ENCODE peak calls at places on chromosomes 11 and 22, in five cellular contexts. One of them, this sample, is unnamed.

GRCh38 chr22:25100972-25101371 is 98.7 kb upstream of the CRYBB3 start:
- DNase-seq in glutamatergic neuron: no peak
- DNase-seq in activated T-helper 1 cell treated with anti-CD3 and anti-CD28 coated beads, Interleukin-12 subunit alpha, Interleukin-12 subunit beta, Interleukin-2, Interleukin-4 antibody, amounts not matched to agents 30 ng/mL and 10 ng/mL and 1 ng/mL, durations not matched to agents 14 hours and 24 hours and 36 hours: no peak
- DNase-seq in fibroblast of mammary gland: no peak
- DNase-seq in stimulated activated CD4-positive, alpha-beta T cell treated with anti-CD3 and anti-CD28 coated beads, Interleukin-1b, Interleukin-23, amount 100 ng/mL, for 24 hours: no peak
- DNase-seq in this sample: no peak

GRCh38 chr22:28426346-28427132 is 253.1 kb downstream of the TTC28 start:
- DNase-seq in glutamatergic neuron: no peak
- DNase-seq in activated T-helper 1 cell treated with anti-CD3 and anti-CD28 coated beads, Interleukin-12 subunit alpha, Interleukin-12 subunit beta, Interleukin-2, Interleukin-4 antibody, amounts not matched to agents 30 ng/mL and 10 ng/mL and 1 ng/mL, durations not matched to agents 14 hours and 24 hours and 36 hours: no peak
- DNase-seq in fibroblast of mammary gland: no peak
- DNase-seq in stimulated activated CD4-positive, alpha-beta T cell treated with anti-CD3 and anti-CD28 coated beads, Interleukin-1b, Interleukin-23, amount 100 ng/mL, for 24 hours: no peak
- DNase-seq in this sample: no peak

GRCh38 chr22:37245740-37246139 is 1.7 kb upstream of the RAC2 start:
- DNase-seq in glutamatergic neuron: no peak
- DNase-seq in activated T-helper 1 cell treated with anti-CD3 and anti-CD28 coated beads, Interleukin-12 subunit alpha, Interleukin-12 subunit beta, Interleukin-2, Interleukin-4 antibody, amounts not matched to agents 30 ng/mL and 10 ng/mL and 1 ng/mL, durations not matched to agents 14 hours and 24 hours and 36 hours: no peak
- DNase-seq in fibroblast of mammary gland: no peak
- DNase-seq in stimulated activated CD4-positive, alpha-beta T cell treated with anti-CD3 and anti-CD28 coated beads, Interleukin-1b, Interleukin-23, amount 100 ng/mL, for 24 hours: no peak
- DNase-seq in this sample: no peak

GRCh38 chr11:35892166-35892565 is 51.7 kb upstream of the LDLRAD3 start:
- DNase-seq in glutamatergic neuron: no peak
- DNase-seq in activated T-helper 1 cell treated with anti-CD3 and anti-CD28 coated beads, Interleukin-12 subunit alpha, Interleukin-12 subunit beta, Interleukin-2, Interleukin-4 antibody, amounts not matched to agents 30 ng/mL and 10 ng/mL and 1 ng/mL, durations not matched to agents 14 hours and 24 hours and 36 hours: no peak
- DNase-seq in fibroblast of mammary gland: peak; percentile 55
- DNase-seq in stimulated activated CD4-positive, alpha-beta T cell treated with anti-CD3 and anti-CD28 coated beads, Interleukin-1b, Interleukin-23, amount 100 ng/mL, for 24 hours: no peak
- DNase-seq in this sample: no peak

GRCh38 chr22:33919591-33920501 is at the start of gene LARGE1:
- DNase-seq in glutamatergic neuron: peak; percentile 72
- DNase-seq in activated T-helper 1 cell treated with anti-CD3 and anti-CD28 coated beads, Interleukin-12 subunit alpha, Interleukin-12 subunit beta, Interleukin-2, Interleukin-4 antibody, amounts not matched to agents 30 ng/mL and 10 ng/mL and 1 ng/mL, durations not matched to agents 14 hours and 24 hours and 36 hours: no peak
- DNase-seq in fibroblast of mammary gland: no peak
- DNase-seq in stimulated activated CD4-positive, alpha-beta T cell treated with anti-CD3 and anti-CD28 coated beads, Interleukin-1b, Interleukin-23, amount 100 ng/mL, for 24 hours: no peak
- DNase-seq in this sample: no peak

GRCh38 chr11:97890466-97890865 is 1130.3 kb upstream of the CNTN5 start:
- DNase-seq in glutamatergic neuron: no peak
- DNase-seq in activated T-helper 1 cell treated with anti-CD3 and anti-CD28 coated beads, Interleukin-12 subunit alpha, Interleukin-12 subunit beta, Interleukin-2, Interleukin-4 antibody, amounts not matched to agents 30 ng/mL and 10 ng/mL and 1 ng/mL, durations not matched to agents 14 hours and 24 hours and 36 hours: no peak
- DNase-seq in fibroblast of mammary gland: no peak
- DNase-seq in stimulated activated CD4-positive, alpha-beta T cell treated with anti-CD3 and anti-CD28 coated beads, Interleukin-1b, Interleukin-23, amount 100 ng/mL, for 24 hours: no peak
- DNase-seq in this sample: no peak

GRCh38 chr11:20397281-20397680 is 9.8 kb downstream of the PRMT3 start:
- DNase-seq in glutamatergic neuron: no peak
- DNase-seq in activated T-helper 1 cell treated with anti-CD3 and anti-CD28 coated beads, Interleukin-12 subunit alpha, Interleukin-12 subunit beta, Interleukin-2, Interleukin-4 antibody, amounts not matched to agents 30 ng/mL and 10 ng/mL and 1 ng/mL, durations not matched to agents 14 hours and 24 hours and 36 hours: no peak
- DNase-seq in fibroblast of mammary gland: peak; percentile 64
- DNase-seq in stimulated activated CD4-positive, alpha-beta T cell treated with anti-CD3 and anti-CD28 coated beads, Interleukin-1b, Interleukin-23, amount 100 ng/mL, for 24 hours: no peak
- DNase-seq in this sample: no peak

GRCh38 chr22:47147572-47147971 is 385.1 kb downstream of the TBC1D22A start:
- DNase-seq in glutamatergic neuron: no peak
- DNase-seq in activated T-helper 1 cell treated with anti-CD3 and anti-CD28 coated beads, Interleukin-12 subunit alpha, Interleukin-12 subunit beta, Interleukin-2, Interleukin-4 antibody, amounts not matched to agents 30 ng/mL and 10 ng/mL and 1 ng/mL, durations not matched to agents 14 hours and 24 hours and 36 hours: no peak
- DNase-seq in fibroblast of mammary gland: no peak
- DNase-seq in stimulated activated CD4-positive, alpha-beta T cell treated with anti-CD3 and anti-CD28 coated beads, Interleukin-1b, Interleukin-23, amount 100 ng/mL, for 24 hours: no peak
- DNase-seq in this sample: no peak

GRCh38 chr22:21651521-21652009 is 9.5 kb downstream of the SDF2L1 start:
- DNase-seq in glutamatergic neuron: no peak
- DNase-seq in activated T-helper 1 cell treated with anti-CD3 and anti-CD28 coated beads, Interleukin-12 subunit alpha, Interleukin-12 subunit beta, Interleukin-2, Interleukin-4 antibody, amounts not matched to agents 30 ng/mL and 10 ng/mL and 1 ng/mL, durations not matched to agents 14 hours and 24 hours and 36 hours: no peak
- DNase-seq in fibroblast of mammary gland: no peak
- DNase-seq in stimulated activated CD4-positive, alpha-beta T cell treated with anti-CD3 and anti-CD28 coated beads, Interleukin-1b, Interleukin-23, amount 100 ng/mL, for 24 hours: no peak
- DNase-seq in this sample: no peak

GRCh38 chr22:36285017-36285416 is 32.1 kb downstream of the APOL1 start:
- DNase-seq in glutamatergic neuron: no peak
- DNase-seq in activated T-helper 1 cell treated with anti-CD3 and anti-CD28 coated beads, Interleukin-12 subunit alpha, Interleukin-12 subunit beta, Interleukin-2, Interleukin-4 antibody, amounts not matched to agents 30 ng/mL and 10 ng/mL and 1 ng/mL, durations not matched to agents 14 hours and 24 hours and 36 hours: no peak
- DNase-seq in fibroblast of mammary gland: no peak
- DNase-seq in stimulated activated CD4-positive, alpha-beta T cell treated with anti-CD3 and anti-CD28 coated beads, Interleukin-1b, Interleukin-23, amount 100 ng/mL, for 24 hours: no peak
- DNase-seq in this sample: no peak

GRCh38 chr11:106087815-106088435 is 10.5 kb downstream of the AASDHPPT start:
- DNase-seq in glutamatergic neuron: peak; percentile 62
- DNase-seq in activated T-helper 1 cell treated with anti-CD3 and anti-CD28 coated beads, Interleukin-12 subunit alpha, Interleukin-12 subunit beta, Interleukin-2, Interleukin-4 antibody, amounts not matched to agents 30 ng/mL and 10 ng/mL and 1 ng/mL, durations not matched to agents 14 hours and 24 hours and 36 hours: no peak
- DNase-seq in fibroblast of mammary gland: peak; percentile 70
- DNase-seq in stimulated activated CD4-positive, alpha-beta T cell treated with anti-CD3 and anti-CD28 coated beads, Interleukin-1b, Interleukin-23, amount 100 ng/mL, for 24 hours: no peak
- DNase-seq in this sample: no peak

GRCh38 chr11:1650034-1650917 is 20.7 kb downstream of the KRTAP5-5 start:
- DNase-seq in glutamatergic neuron: no peak
- DNase-seq in activated T-helper 1 cell treated with anti-CD3 and anti-CD28 coated beads, Interleukin-12 subunit alpha, Interleukin-12 subunit beta, Interleukin-2, Interleukin-4 antibody, amounts not matched to agents 30 ng/mL and 10 ng/mL and 1 ng/mL, durations not matched to agents 14 hours and 24 hours and 36 hours: no peak
- DNase-seq in fibroblast of mammary gland: no peak
- DNase-seq in stimulated activated CD4-positive, alpha-beta T cell treated with anti-CD3 and anti-CD28 coated beads, Interleukin-1b, Interleukin-23, amount 100 ng/mL, for 24 hours: no peak
- DNase-seq in this sample: no peak

GRCh38 chr11:93073026-93073425 is 103.6 kb downstream of the MTNR1B start:
- DNase-seq in glutamatergic neuron: no peak
- DNase-seq in activated T-helper 1 cell treated with anti-CD3 and anti-CD28 coated beads, Interleukin-12 subunit alpha, Interleukin-12 subunit beta, Interleukin-2, Interleukin-4 antibody, amounts not matched to agents 30 ng/mL and 10 ng/mL and 1 ng/mL, durations not matched to agents 14 hours and 24 hours and 36 hours: no peak
- DNase-seq in fibroblast of mammary gland: no peak
- DNase-seq in stimulated activated CD4-positive, alpha-beta T cell treated with anti-CD3 and anti-CD28 coated beads, Interleukin-1b, Interleukin-23, amount 100 ng/mL, for 24 hours: no peak
- DNase-seq in this sample: no peak

GRCh38 chr11:113045146-113045545 is 83.9 kb downstream of the NCAM1 start:
- DNase-seq in glutamatergic neuron: no peak
- DNase-seq in activated T-helper 1 cell treated with anti-CD3 and anti-CD28 coated beads, Interleukin-12 subunit alpha, Interleukin-12 subunit beta, Interleukin-2, Interleukin-4 antibody, amounts not matched to agents 30 ng/mL and 10 ng/mL and 1 ng/mL, durations not matched to agents 14 hours and 24 hours and 36 hours: no peak
- DNase-seq in fibroblast of mammary gland: no peak
- DNase-seq in stimulated activated CD4-positive, alpha-beta T cell treated with anti-CD3 and anti-CD28 coated beads, Interleukin-1b, Interleukin-23, amount 100 ng/mL, for 24 hours: no peak
- DNase-seq in this sample: no peak

GRCh38 chr22:28547132-28547842 is 132.4 kb downstream of the TTC28 start:
- DNase-seq in glutamatergic neuron: no peak
- DNase-seq in activated T-helper 1 cell treated with anti-CD3 and anti-CD28 coated beads, Interleukin-12 subunit alpha, Interleukin-12 subunit beta, Interleukin-2, Interleukin-4 antibody, amounts not matched to agents 30 ng/mL and 10 ng/mL and 1 ng/mL, durations not matched to agents 14 hours and 24 hours and 36 hours: no peak
- DNase-seq in fibroblast of mammary gland: peak; percentile 84
- DNase-seq in stimulated activated CD4-positive, alpha-beta T cell treated with anti-CD3 and anti-CD28 coated beads, Interleukin-1b, Interleukin-23, amount 100 ng/mL, for 24 hours: no peak
- DNase-seq in this sample: no peak

GRCh38 chr22:20062766-20063083 is 17.3 kb upstream of the DGCR8 start:
- DNase-seq in glutamatergic neuron: no peak
- DNase-seq in activated T-helper 1 cell treated with anti-CD3 and anti-CD28 coated beads, Interleukin-12 subunit alpha, Interleukin-12 subunit beta, Interleukin-2, Interleukin-4 antibody, amounts not matched to agents 30 ng/mL and 10 ng/mL and 1 ng/mL, durations not matched to agents 14 hours and 24 hours and 36 hours: no peak
- DNase-seq in fibroblast of mammary gland: peak; percentile 80
- DNase-seq in stimulated activated CD4-positive, alpha-beta T cell treated with anti-CD3 and anti-CD28 coated beads, Interleukin-1b, Interleukin-23, amount 100 ng/mL, for 24 hours: no peak
- DNase-seq in this sample: no peak

GRCh38 chr22:45502215-45503070 is at the start of gene FBLN1:
- DNase-seq in glutamatergic neuron: peak; percentile 85
- DNase-seq in activated T-helper 1 cell treated with anti-CD3 and anti-CD28 coated beads, Interleukin-12 subunit alpha, Interleukin-12 subunit beta, Interleukin-2, Interleukin-4 antibody, amounts not matched to agents 30 ng/mL and 10 ng/mL and 1 ng/mL, durations not matched to agents 14 hours and 24 hours and 36 hours: no peak
- DNase-seq in fibroblast of mammary gland: no peak
- DNase-seq in stimulated activated CD4-positive, alpha-beta T cell treated with anti-CD3 and anti-CD28 coated beads, Interleukin-1b, Interleukin-23, amount 100 ng/mL, for 24 hours: no peak
- DNase-seq in this sample: no peak

GRCh38 chr11:65562788-65563187 is 4.6 kb upstream of the LTBP3 start:
- DNase-seq in glutamatergic neuron: no peak
- DNase-seq in activated T-helper 1 cell treated with anti-CD3 and anti-CD28 coated beads, Interleukin-12 subunit alpha, Interleukin-12 subunit beta, Interleukin-2, Interleukin-4 antibody, amounts not matched to agents 30 ng/mL and 10 ng/mL and 1 ng/mL, durations not matched to agents 14 hours and 24 hours and 36 hours: no peak
- DNase-seq in fibroblast of mammary gland: no peak
- DNase-seq in stimulated activated CD4-positive, alpha-beta T cell treated with anti-CD3 and anti-CD28 coated beads, Interleukin-1b, Interleukin-23, amount 100 ng/mL, for 24 hours: no peak
- DNase-seq in this sample: no peak

GRCh38 chr11:2684581-2684980 is 15.2 kb downstream of the KCNQ1OT1 start:
- DNase-seq in glutamatergic neuron: no peak
- DNase-seq in activated T-helper 1 cell treated with anti-CD3 and anti-CD28 coated beads, Interleukin-12 subunit alpha, Interleukin-12 subunit beta, Interleukin-2, Interleukin-4 antibody, amounts not matched to agents 30 ng/mL and 10 ng/mL and 1 ng/mL, durations not matched to agents 14 hours and 24 hours and 36 hours: no peak
- DNase-seq in fibroblast of mammary gland: no peak
- DNase-seq in stimulated activated CD4-positive, alpha-beta T cell treated with anti-CD3 and anti-CD28 coated beads, Interleukin-1b, Interleukin-23, amount 100 ng/mL, for 24 hours: no peak
- DNase-seq in this sample: no peak

GRCh38 chr11:94151903-94152677 is 23.4 kb downstream of the PANX1 start:
- DNase-seq in glutamatergic neuron: no peak
- DNase-seq in activated T-helper 1 cell treated with anti-CD3 and anti-CD28 coated beads, Interleukin-12 subunit alpha, Interleukin-12 subunit beta, Interleukin-2, Interleukin-4 antibody, amounts not matched to agents 30 ng/mL and 10 ng/mL and 1 ng/mL, durations not matched to agents 14 hours and 24 hours and 36 hours: no peak
- DNase-seq in fibroblast of mammary gland: peak; percentile 92
- DNase-seq in stimulated activated CD4-positive, alpha-beta T cell treated with anti-CD3 and anti-CD28 coated beads, Interleukin-1b, Interleukin-23, amount 100 ng/mL, for 24 hours: no peak
- DNase-seq in this sample: no peak

GRCh38 chr11:834371-835316 is 1.9 kb downstream of the CD151 start:
- DNase-seq in glutamatergic neuron: peak; percentile 22
- DNase-seq in activated T-helper 1 cell treated with anti-CD3 and anti-CD28 coated beads, Interleukin-12 subunit alpha, Interleukin-12 subunit beta, Interleukin-2, Interleukin-4 antibody, amounts not matched to agents 30 ng/mL and 10 ng/mL and 1 ng/mL, durations not matched to agents 14 hours and 24 hours and 36 hours: no peak
- DNase-seq in fibroblast of mammary gland: peak; percentile 62
- DNase-seq in stimulated activated CD4-positive, alpha-beta T cell treated with anti-CD3 and anti-CD28 coated beads, Interleukin-1b, Interleukin-23, amount 100 ng/mL, for 24 hours: no peak
- DNase-seq in this sample: no peak

GRCh38 chr11:79762271-79762935 is 321.6 kb upstream of the TENM4 start:
- DNase-seq in glutamatergic neuron: no peak
- DNase-seq in activated T-helper 1 cell treated with anti-CD3 and anti-CD28 coated beads, Interleukin-12 subunit alpha, Interleukin-12 subunit beta, Interleukin-2, Interleukin-4 antibody, amounts not matched to agents 30 ng/mL and 10 ng/mL and 1 ng/mL, durations not matched to agents 14 hours and 24 hours and 36 hours: no peak
- DNase-seq in fibroblast of mammary gland: peak; percentile 0
- DNase-seq in stimulated activated CD4-positive, alpha-beta T cell treated with anti-CD3 and anti-CD28 coated beads, Interleukin-1b, Interleukin-23, amount 100 ng/mL, for 24 hours: no peak
- DNase-seq in this sample: no peak

GRCh38 chr22:48868554-48868953 is 959.1 kb downstream of the BRD1 start:
- DNase-seq in glutamatergic neuron: no peak
- DNase-seq in activated T-helper 1 cell treated with anti-CD3 and anti-CD28 coated beads, Interleukin-12 subunit alpha, Interleukin-12 subunit beta, Interleukin-2, Interleukin-4 antibody, amounts not matched to agents 30 ng/mL and 10 ng/mL and 1 ng/mL, durations not matched to agents 14 hours and 24 hours and 36 hours: no peak
- DNase-seq in fibroblast of mammary gland: no peak
- DNase-seq in stimulated activated CD4-positive, alpha-beta T cell treated with anti-CD3 and anti-CD28 coated beads, Interleukin-1b, Interleukin-23, amount 100 ng/mL, for 24 hours: no peak
- DNase-seq in this sample: no peak

GRCh38 chr22:43187171-43188099 is 501 bp upstream of the TTLL12 start:
- DNase-seq in glutamatergic neuron: peak; percentile 94
- DNase-seq in activated T-helper 1 cell treated with anti-CD3 and anti-CD28 coated beads, Interleukin-12 subunit alpha, Interleukin-12 subunit beta, Interleukin-2, Interleukin-4 antibody, amounts not matched to agents 30 ng/mL and 10 ng/mL and 1 ng/mL, durations not matched to agents 14 hours and 24 hours and 36 hours: peak; percentile 98
- DNase-seq in fibroblast of mammary gland: peak; percentile 90
- DNase-seq in stimulated activated CD4-positive, alpha-beta T cell treated with anti-CD3 and anti-CD28 coated beads, Interleukin-1b, Interleukin-23, amount 100 ng/mL, for 24 hours: peak; percentile 92
- DNase-seq in this sample: peak; percentile 96

GRCh38 chr22:27416553-27417427 is 384.8 kb downstream of the MN1 start:
- DNase-seq in glutamatergic neuron: no peak
- DNase-seq in activated T-helper 1 cell treated with anti-CD3 and anti-CD28 coated beads, Interleukin-12 subunit alpha, Interleukin-12 subunit beta, Interleukin-2, Interleukin-4 antibody, amounts not matched to agents 30 ng/mL and 10 ng/mL and 1 ng/mL, durations not matched to agents 14 hours and 24 hours and 36 hours: no peak
- DNase-seq in fibroblast of mammary gland: peak; percentile 86
- DNase-seq in stimulated activated CD4-positive, alpha-beta T cell treated with anti-CD3 and anti-CD28 coated beads, Interleukin-1b, Interleukin-23, amount 100 ng/mL, for 24 hours: no peak
- DNase-seq in this sample: no peak

GRCh38 chr22:36351921-36352774 is 35.6 kb downstream of the MYH9 start:
- DNase-seq in glutamatergic neuron: no peak
- DNase-seq in activated T-helper 1 cell treated with anti-CD3 and anti-CD28 coated beads, Interleukin-12 subunit alpha, Interleukin-12 subunit beta, Interleukin-2, Interleukin-4 antibody, amounts not matched to agents 30 ng/mL and 10 ng/mL and 1 ng/mL, durations not matched to agents 14 hours and 24 hours and 36 hours: no peak
- DNase-seq in fibroblast of mammary gland: peak; percentile 85
- DNase-seq in stimulated activated CD4-positive, alpha-beta T cell treated with anti-CD3 and anti-CD28 coated beads, Interleukin-1b, Interleukin-23, amount 100 ng/mL, for 24 hours: no peak
- DNase-seq in this sample: no peak

GRCh38 chr22:43011079-43011478 is 3.9 kb downstream of the PACSIN2 start:
- DNase-seq in glutamatergic neuron: no peak
- DNase-seq in activated T-helper 1 cell treated with anti-CD3 and anti-CD28 coated beads, Interleukin-12 subunit alpha, Interleukin-12 subunit beta, Interleukin-2, Interleukin-4 antibody, amounts not matched to agents 30 ng/mL and 10 ng/mL and 1 ng/mL, durations not matched to agents 14 hours and 24 hours and 36 hours: no peak
- DNase-seq in fibroblast of mammary gland: no peak
- DNase-seq in stimulated activated CD4-positive, alpha-beta T cell treated with anti-CD3 and anti-CD28 coated beads, Interleukin-1b, Interleukin-23, amount 100 ng/mL, for 24 hours: no peak
- DNase-seq in this sample: no peak

GRCh38 chr11:127675602-127676001 is 675.0 kb upstream of the KIRREL3 start:
- DNase-seq in glutamatergic neuron: no peak
- DNase-seq in activated T-helper 1 cell treated with anti-CD3 and anti-CD28 coated beads, Interleukin-12 subunit alpha, Interleukin-12 subunit beta, Interleukin-2, Interleukin-4 antibody, amounts not matched to agents 30 ng/mL and 10 ng/mL and 1 ng/mL, durations not matched to agents 14 hours and 24 hours and 36 hours: no peak
- DNase-seq in fibroblast of mammary gland: no peak
- DNase-seq in stimulated activated CD4-positive, alpha-beta T cell treated with anti-CD3 and anti-CD28 coated beads, Interleukin-1b, Interleukin-23, amount 100 ng/mL, for 24 hours: no peak
- DNase-seq in this sample: no peak

GRCh38 chr11:8671242-8671641 is 11.2 kb downstream of the TRIM66 start:
- DNase-seq in glutamatergic neuron: no peak
- DNase-seq in activated T-helper 1 cell treated with anti-CD3 and anti-CD28 coated beads, Interleukin-12 subunit alpha, Interleukin-12 subunit beta, Interleukin-2, Interleukin-4 antibody, amounts not matched to agents 30 ng/mL and 10 ng/mL and 1 ng/mL, durations not matched to agents 14 hours and 24 hours and 36 hours: no peak
- DNase-seq in fibroblast of mammary gland: peak; percentile 99
- DNase-seq in stimulated activated CD4-positive, alpha-beta T cell treated with anti-CD3 and anti-CD28 coated beads, Interleukin-1b, Interleukin-23, amount 100 ng/mL, for 24 hours: no peak
- DNase-seq in this sample: no peak

GRCh38 chr11:38460901-38461300 is 1862.9 kb upstream of the RAG2 start:
- DNase-seq in glutamatergic neuron: peak; percentile 23
- DNase-seq in activated T-helper 1 cell treated with anti-CD3 and anti-CD28 coated beads, Interleukin-12 subunit alpha, Interleukin-12 subunit beta, Interleukin-2, Interleukin-4 antibody, amounts not matched to agents 30 ng/mL and 10 ng/mL and 1 ng/mL, durations not matched to agents 14 hours and 24 hours and 36 hours: no peak
- DNase-seq in fibroblast of mammary gland: peak; percentile 68
- DNase-seq in stimulated activated CD4-positive, alpha-beta T cell treated with anti-CD3 and anti-CD28 coated beads, Interleukin-1b, Interleukin-23, amount 100 ng/mL, for 24 hours: no peak
- DNase-seq in this sample: no peak

GRCh38 chr11:130006929-130007328 is 4.3 kb upstream of the PRDM10 start:
- DNase-seq in glutamatergic neuron: no peak
- DNase-seq in activated T-helper 1 cell treated with anti-CD3 and anti-CD28 coated beads, Interleukin-12 subunit alpha, Interleukin-12 subunit beta, Interleukin-2, Interleukin-4 antibody, amounts not matched to agents 30 ng/mL and 10 ng/mL and 1 ng/mL, durations not matched to agents 14 hours and 24 hours and 36 hours: no peak
- DNase-seq in fibroblast of mammary gland: no peak
- DNase-seq in stimulated activated CD4-positive, alpha-beta T cell treated with anti-CD3 and anti-CD28 coated beads, Interleukin-1b, Interleukin-23, amount 100 ng/mL, for 24 hours: no peak
- DNase-seq in this sample: no peak

GRCh38 chr11:125393331-125393730 is 102.7 kb downstream of the FEZ1 start:
- DNase-seq in glutamatergic neuron: no peak
- DNase-seq in activated T-helper 1 cell treated with anti-CD3 and anti-CD28 coated beads, Interleukin-12 subunit alpha, Interleukin-12 subunit beta, Interleukin-2, Interleukin-4 antibody, amounts not matched to agents 30 ng/mL and 10 ng/mL and 1 ng/mL, durations not matched to agents 14 hours and 24 hours and 36 hours: no peak
- DNase-seq in fibroblast of mammary gland: no peak
- DNase-seq in stimulated activated CD4-positive, alpha-beta T cell treated with anti-CD3 and anti-CD28 coated beads, Interleukin-1b, Interleukin-23, amount 100 ng/mL, for 24 hours: no peak
- DNase-seq in this sample: no peak

GRCh38 chr11:81359476-81359875 is 1374.2 kb downstream of the FAM181B start:
- DNase-seq in glutamatergic neuron: no peak
- DNase-seq in activated T-helper 1 cell treated with anti-CD3 and anti-CD28 coated beads, Interleukin-12 subunit alpha, Interleukin-12 subunit beta, Interleukin-2, Interleukin-4 antibody, amounts not matched to agents 30 ng/mL and 10 ng/mL and 1 ng/mL, durations not matched to agents 14 hours and 24 hours and 36 hours: no peak
- DNase-seq in fibroblast of mammary gland: peak; percentile 2
- DNase-seq in stimulated activated CD4-positive, alpha-beta T cell treated with anti-CD3 and anti-CD28 coated beads, Interleukin-1b, Interleukin-23, amount 100 ng/mL, for 24 hours: no peak
- DNase-seq in this sample: no peak

GRCh38 chr22:42973536-42973881 is 41.4 kb downstream of the PACSIN2 start:
- DNase-seq in glutamatergic neuron: no peak
- DNase-seq in activated T-helper 1 cell treated with anti-CD3 and anti-CD28 coated beads, Interleukin-12 subunit alpha, Interleukin-12 subunit beta, Interleukin-2, Interleukin-4 antibody, amounts not matched to agents 30 ng/mL and 10 ng/mL and 1 ng/mL, durations not matched to agents 14 hours and 24 hours and 36 hours: no peak
- DNase-seq in fibroblast of mammary gland: no peak
- DNase-seq in stimulated activated CD4-positive, alpha-beta T cell treated with anti-CD3 and anti-CD28 coated beads, Interleukin-1b, Interleukin-23, amount 100 ng/mL, for 24 hours: no peak
- DNase-seq in this sample: no peak

GRCh38 chr22:48663297-48663696 is 1164.4 kb downstream of the BRD1 start:
- DNase-seq in glutamatergic neuron: no peak
- DNase-seq in activated T-helper 1 cell treated with anti-CD3 and anti-CD28 coated beads, Interleukin-12 subunit alpha, Interleukin-12 subunit beta, Interleukin-2, Interleukin-4 antibody, amounts not matched to agents 30 ng/mL and 10 ng/mL and 1 ng/mL, durations not matched to agents 14 hours and 24 hours and 36 hours: no peak
- DNase-seq in fibroblast of mammary gland: peak; percentile 9
- DNase-seq in stimulated activated CD4-positive, alpha-beta T cell treated with anti-CD3 and anti-CD28 coated beads, Interleukin-1b, Interleukin-23, amount 100 ng/mL, for 24 hours: no peak
- DNase-seq in this sample: no peak

GRCh38 chr11:116396332-116396731 is 376.5 kb downstream of the BUD13 start:
- DNase-seq in glutamatergic neuron: no peak
- DNase-seq in activated T-helper 1 cell treated with anti-CD3 and anti-CD28 coated beads, Interleukin-12 subunit alpha, Interleukin-12 subunit beta, Interleukin-2, Interleukin-4 antibody, amounts not matched to agents 30 ng/mL and 10 ng/mL and 1 ng/mL, durations not matched to agents 14 hours and 24 hours and 36 hours: no peak
- DNase-seq in fibroblast of mammary gland: no peak
- DNase-seq in stimulated activated CD4-positive, alpha-beta T cell treated with anti-CD3 and anti-CD28 coated beads, Interleukin-1b, Interleukin-23, amount 100 ng/mL, for 24 hours: no peak
- DNase-seq in this sample: no peak

GRCh38 chr11:69249641-69250502 is 44.1 kb upstream of the MYEOV start:
- DNase-seq in glutamatergic neuron: no peak
- DNase-seq in activated T-helper 1 cell treated with anti-CD3 and anti-CD28 coated beads, Interleukin-12 subunit alpha, Interleukin-12 subunit beta, Interleukin-2, Interleukin-4 antibody, amounts not matched to agents 30 ng/mL and 10 ng/mL and 1 ng/mL, durations not matched to agents 14 hours and 24 hours and 36 hours: no peak
- DNase-seq in fibroblast of mammary gland: peak; percentile 8
- DNase-seq in stimulated activated CD4-positive, alpha-beta T cell treated with anti-CD3 and anti-CD28 coated beads, Interleukin-1b, Interleukin-23, amount 100 ng/mL, for 24 hours: no peak
- DNase-seq in this sample: no peak

GRCh38 chr11:2138436-2139117 is 612 bp downstream of the IGF2 start:
- DNase-seq in glutamatergic neuron: peak; percentile 50
- DNase-seq in activated T-helper 1 cell treated with anti-CD3 and anti-CD28 coated beads, Interleukin-12 subunit alpha, Interleukin-12 subunit beta, Interleukin-2, Interleukin-4 antibody, amounts not matched to agents 30 ng/mL and 10 ng/mL and 1 ng/mL, durations not matched to agents 14 hours and 24 hours and 36 hours: no peak
- DNase-seq in fibroblast of mammary gland: no peak
- DNase-seq in stimulated activated CD4-positive, alpha-beta T cell treated with anti-CD3 and anti-CD28 coated beads, Interleukin-1b, Interleukin-23, amount 100 ng/mL, for 24 hours: no peak
- DNase-seq in this sample: no peak

This sample was measured in activated naive CD8-positive, alpha-beta T cell treated with anti-CD3 and anti-CD28 coated beads, Interleukin-2, amount 50 U/mL, for 16 hours.